ENCODE peak calls at places on chromosomes 3 and 15, in nine cellular contexts. One of them, this sample, is unnamed.

GRCh38 chr3:195260286-195260905 is 10.6 kb downstream of the XXYLT1 start:
- DNase-seq in adrenal gland: no peak
- DNase-seq in testis: peak
- DNase-seq in right atrium auricular region: peak
- DNase-seq in HepG2: no peak
- DNase-seq in colonic mucosa: peak
- DNase-seq in foreskin fibroblast: peak
- DNase-seq in NB4: peak
- DNase-seq in tibial artery: peak
- DNase-seq in this sample: no peak

GRCh38 chr3:28758115-28758514 is 409.5 kb upstream of the AZI2 start:
- DNase-seq in adrenal gland: no peak
- DNase-seq in testis: no peak
- DNase-seq in right atrium auricular region: no peak
- DNase-seq in HepG2: no peak
- DNase-seq in colonic mucosa: no peak
- DNase-seq in foreskin fibroblast: no peak
- DNase-seq in NB4: no peak
- DNase-seq in tibial artery: no peak
- DNase-seq in this sample: no peak

GRCh38 chr3:76352848-76353130 is 567.4 kb upstream of the ZNF717 start:
- DNase-seq in adrenal gland: no peak
- DNase-seq in testis: no peak
- DNase-seq in right atrium auricular region: no peak
- DNase-seq in HepG2: no peak
- DNase-seq in colonic mucosa: no peak
- DNase-seq in foreskin fibroblast: no peak
- DNase-seq in NB4: no peak
- DNase-seq in tibial artery: no peak
- DNase-seq in this sample: no peak

GRCh38 chr3:31777887-31778286 is 203.2 kb downstream of the OSBPL10 start:
- DNase-seq in adrenal gland: no peak
- DNase-seq in testis: no peak
- DNase-seq in right atrium auricular region: no peak
- DNase-seq in HepG2: no peak
- DNase-seq in colonic mucosa: no peak
- DNase-seq in foreskin fibroblast: no peak
- DNase-seq in NB4: no peak
- DNase-seq in tibial artery: no peak
- DNase-seq in this sample: no peak

GRCh38 chr15:74382004-74382816 is 14.8 kb upstream of the CYP11A1 start:
- DNase-seq in adrenal gland: peak
- DNase-seq in testis: peak
- DNase-seq in right atrium auricular region: peak
- DNase-seq in HepG2: peak
- DNase-seq in colonic mucosa: peak
- DNase-seq in foreskin fibroblast: peak
- DNase-seq in NB4: peak
- DNase-seq in tibial artery: peak
- DNase-seq in this sample: peak

GRCh38 chr15:38709196-38709595 is 144.6 kb upstream of the RASGRP1 start:
- DNase-seq in adrenal gland: no peak
- DNase-seq in testis: no peak
- DNase-seq in right atrium auricular region: no peak
- DNase-seq in HepG2: no peak
- DNase-seq in colonic mucosa: no peak
- DNase-seq in foreskin fibroblast: no peak
- DNase-seq in NB4: no peak
- DNase-seq in tibial artery: no peak
- DNase-seq in this sample: peak

GRCh38 chr3:40620151-40620550 is 95.4 kb downstream of the ZNF621 start:
- DNase-seq in adrenal gland: no peak
- DNase-seq in testis: no peak
- DNase-seq in right atrium auricular region: no peak
- DNase-seq in HepG2: no peak
- DNase-seq in colonic mucosa: no peak
- DNase-seq in foreskin fibroblast: no peak
- DNase-seq in NB4: no peak
- DNase-seq in tibial artery: no peak
- DNase-seq in this sample: no peak

GRCh38 chr3:195003006-195003892 is 267.7 kb downstream of the XXYLT1 start:
- DNase-seq in adrenal gland: peak
- DNase-seq in testis: peak
- DNase-seq in right atrium auricular region: peak
- DNase-seq in HepG2: no peak
- DNase-seq in colonic mucosa: peak
- DNase-seq in foreskin fibroblast: no peak
- DNase-seq in NB4: peak
- DNase-seq in tibial artery: peak
- DNase-seq in this sample: peak

GRCh38 chr3:123605789-123606234 is 21.0 kb upstream of the HACD2 start:
- DNase-seq in adrenal gland: no peak
- DNase-seq in testis: no peak
- DNase-seq in right atrium auricular region: no peak
- DNase-seq in HepG2: peak
- DNase-seq in colonic mucosa: no peak
- DNase-seq in foreskin fibroblast: no peak
- DNase-seq in NB4: peak
- DNase-seq in tibial artery: no peak
- DNase-seq in this sample: peak

GRCh38 chr15:40766194-40766830 is 2.4 kb downstream of the GCHFR start:
- DNase-seq in adrenal gland: no peak
- DNase-seq in testis: no peak
- DNase-seq in right atrium auricular region: no peak
- DNase-seq in HepG2: no peak
- DNase-seq in colonic mucosa: no peak
- DNase-seq in foreskin fibroblast: peak
- DNase-seq in NB4: no peak
- DNase-seq in tibial artery: no peak
- DNase-seq in this sample: no peak

GRCh38 chr15:40766906-40767837 is 2.6 kb upstream of the C15orf62 start:
- DNase-seq in adrenal gland: peak
- DNase-seq in testis: no peak
- DNase-seq in right atrium auricular region: no peak
- DNase-seq in HepG2: no peak
- DNase-seq in colonic mucosa: no peak
- DNase-seq in foreskin fibroblast: peak
- DNase-seq in NB4: peak
- DNase-seq in tibial artery: no peak
- DNase-seq in this sample: no peak

GRCh38 chr15:40764766-40765136 is 883 bp downstream of the GCHFR start:
- DNase-seq in adrenal gland: no peak
- DNase-seq in testis: no peak
- DNase-seq in right atrium auricular region: no peak
- DNase-seq in HepG2: no peak
- DNase-seq in colonic mucosa: no peak
- DNase-seq in foreskin fibroblast: no peak
- DNase-seq in NB4: peak
- DNase-seq in tibial artery: no peak
- DNase-seq in this sample: no peak

GRCh38 chr15:40762919-40763800 is 708 bp upstream of the GCHFR start:
- DNase-seq in adrenal gland: peak
- DNase-seq in testis: peak
- DNase-seq in right atrium auricular region: peak
- DNase-seq in HepG2: peak
- DNase-seq in colonic mucosa: peak
- DNase-seq in foreskin fibroblast: peak
- DNase-seq in NB4: no peak
- DNase-seq in tibial artery: peak
- DNase-seq in this sample: peak

DNA sequence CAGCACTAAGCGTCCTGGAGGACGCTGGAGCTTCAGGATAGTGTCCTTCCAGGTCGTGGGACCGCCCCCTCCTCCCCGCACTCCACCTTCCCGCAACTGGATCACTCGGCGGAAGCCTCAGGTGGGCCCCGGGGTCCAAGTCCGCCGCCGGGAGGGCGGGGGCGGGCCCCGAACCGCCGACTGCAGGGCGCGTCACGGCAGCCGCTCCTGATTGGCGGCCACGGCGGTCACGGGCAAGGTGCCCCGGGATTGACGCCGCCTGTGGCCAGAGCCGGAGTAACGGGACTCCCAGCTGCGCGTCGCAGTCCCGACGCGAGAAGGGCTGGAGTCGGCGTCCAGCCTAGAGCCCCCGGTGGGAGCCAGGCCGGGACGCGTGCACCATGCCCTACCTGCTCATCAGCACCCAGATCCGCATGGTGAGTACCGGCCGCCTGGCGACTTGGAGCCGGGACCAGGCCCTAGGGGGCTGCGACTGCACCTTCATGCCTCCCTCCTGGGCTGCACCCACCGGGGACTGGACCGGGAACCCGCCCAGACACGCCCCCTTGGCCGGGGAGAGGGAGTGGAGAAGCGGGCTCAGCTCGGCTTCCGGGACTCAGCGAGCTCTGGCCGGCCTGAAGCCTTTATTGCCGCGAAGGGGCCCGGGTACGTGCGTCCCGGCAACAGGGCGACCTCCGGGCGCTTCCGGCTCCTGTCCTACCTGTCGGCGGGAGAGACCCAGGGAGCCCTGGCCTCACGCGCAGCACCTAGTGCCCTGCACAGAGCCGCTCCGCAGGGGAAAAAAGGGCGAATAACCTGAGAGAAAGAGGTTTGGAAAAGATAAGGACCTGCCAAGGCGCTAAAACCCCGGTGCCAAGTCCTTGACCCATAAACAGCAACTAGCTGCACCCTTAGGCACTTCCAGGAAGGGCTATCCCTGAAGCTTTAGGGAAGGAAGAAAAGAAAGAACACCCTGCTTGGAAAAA is at the start of gene GCHFR:
- DNase-seq in adrenal gland: peak
- DNase-seq in testis: peak
- DNase-seq in right atrium auricular region: peak
- DNase-seq in HepG2: peak
- DNase-seq in colonic mucosa: peak
- DNase-seq in foreskin fibroblast: peak
- DNase-seq in NB4: peak
- DNase-seq in tibial artery: peak
- DNase-seq in this sample: peak
- TF ChIP-seq CTCF in adrenal gland: peak
- TF ChIP-seq CTCF in testis: peak
- TF ChIP-seq CTCF in right atrium auricular region: no peak
- TF ChIP-seq CTCF in HepG2: peak
- TF ChIP-seq CTCF in colonic mucosa: peak
- TF ChIP-seq CTCF in foreskin fibroblast: peak
- TF ChIP-seq CTCF in NB4: peak
- TF ChIP-seq CTCF in tibial artery: peak
- TF ChIP-seq CTCF in this sample: peak

DNA sequence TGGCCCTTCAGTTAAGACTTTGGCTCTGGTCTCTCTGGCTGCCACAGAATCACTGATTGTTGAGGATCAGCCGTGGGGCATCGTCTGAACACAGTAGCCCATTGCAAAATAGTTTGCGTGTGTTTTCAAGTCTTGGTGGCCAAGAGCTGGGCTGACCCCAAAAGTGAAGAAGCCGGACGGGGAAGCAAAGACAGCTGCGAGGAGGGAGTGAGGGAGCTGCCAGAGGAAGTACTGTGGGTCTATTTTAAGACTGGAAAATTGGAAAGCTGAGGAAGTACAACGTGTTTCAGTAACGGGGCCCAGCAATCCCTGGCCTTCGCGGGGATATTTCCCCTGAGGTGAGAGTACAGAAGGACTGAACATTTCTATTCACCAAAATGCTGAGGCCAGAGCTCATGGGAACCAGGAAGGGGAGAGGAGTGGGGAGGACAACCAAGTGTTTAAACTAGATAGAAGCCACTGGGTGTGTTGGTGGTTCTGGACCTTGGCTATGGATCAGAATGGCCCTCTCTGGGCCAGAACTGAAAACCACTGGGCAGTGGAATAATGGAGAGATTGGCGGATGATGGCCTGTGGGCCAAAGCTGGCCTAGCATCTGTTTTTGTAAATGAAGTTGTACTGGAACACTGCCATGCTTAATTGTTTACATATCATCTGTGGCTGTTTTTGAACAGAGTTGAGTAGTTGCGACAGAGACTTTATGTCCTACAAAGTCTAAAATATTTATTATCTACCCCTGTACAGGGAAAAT is 34.1 kb upstream of the LIMD1 start:
- DNase-seq in adrenal gland: no peak
- DNase-seq in testis: peak
- DNase-seq in right atrium auricular region: peak
- DNase-seq in HepG2: no peak
- DNase-seq in colonic mucosa: peak
- DNase-seq in foreskin fibroblast: peak
- DNase-seq in NB4: no peak
- DNase-seq in tibial artery: peak
- DNase-seq in this sample: peak
- H3K4me3 ChIP-seq in adrenal gland: no peak
- H3K4me3 ChIP-seq in testis: no peak
- H3K4me3 ChIP-seq in right atrium auricular region: no peak
- H3K4me3 ChIP-seq in HepG2: no peak
- H3K4me3 ChIP-seq in colonic mucosa: no peak
- H3K4me3 ChIP-seq in foreskin fibroblast: no peak
- H3K4me3 ChIP-seq in NB4: no peak
- H3K4me3 ChIP-seq in tibial artery: no peak
- H3K4me3 ChIP-seq in this sample: no peak

GRCh38 chr15:63945838-63946298 is 100.4 kb downstream of the DAPK2 start:
- DNase-seq in adrenal gland: peak
- DNase-seq in testis: no peak
- DNase-seq in right atrium auricular region: peak
- DNase-seq in HepG2: peak
- DNase-seq in colonic mucosa: peak
- DNase-seq in foreskin fibroblast: no peak
- DNase-seq in NB4: no peak
- DNase-seq in tibial artery: no peak
- DNase-seq in this sample: no peak
- TF ChIP-seq CTCF in adrenal gland: no peak
- TF ChIP-seq CTCF in testis: no peak
- TF ChIP-seq CTCF in right atrium auricular region: no peak
- TF ChIP-seq CTCF in HepG2: peak
- TF ChIP-seq CTCF in colonic mucosa: no peak
- TF ChIP-seq CTCF in foreskin fibroblast: no peak
- TF ChIP-seq CTCF in NB4: no peak
- TF ChIP-seq CTCF in tibial artery: no peak
- TF ChIP-seq CTCF in this sample: no peak

GRCh38 chr15:78604420-78604819 is 16.4 kb downstream of the CHRNA3 start:
- DNase-seq in adrenal gland: no peak
- DNase-seq in testis: no peak
- DNase-seq in right atrium auricular region: no peak
- DNase-seq in HepG2: no peak
- DNase-seq in colonic mucosa: no peak
- DNase-seq in foreskin fibroblast: no peak
- DNase-seq in NB4: no peak
- DNase-seq in tibial artery: no peak
- DNase-seq in this sample: no peak

GRCh38 chr15:78605201-78605600 is 15.6 kb downstream of the CHRNA3 start:
- DNase-seq in adrenal gland: no peak
- DNase-seq in testis: no peak
- DNase-seq in right atrium auricular region: no peak
- DNase-seq in HepG2: no peak
- DNase-seq in colonic mucosa: no peak
- DNase-seq in foreskin fibroblast: no peak
- DNase-seq in NB4: no peak
- DNase-seq in tibial artery: no peak
- DNase-seq in this sample: no peak

GRCh38 chr15:78605680-78606079 is 15.1 kb downstream of the CHRNA3 start:
- DNase-seq in adrenal gland: no peak
- DNase-seq in testis: no peak
- DNase-seq in right atrium auricular region: no peak
- DNase-seq in HepG2: no peak
- DNase-seq in colonic mucosa: no peak
- DNase-seq in foreskin fibroblast: no peak
- DNase-seq in NB4: no peak
- DNase-seq in tibial artery: no peak
- DNase-seq in this sample: no peak
- H3K4me3 ChIP-seq in adrenal gland: no peak
- H3K4me3 ChIP-seq in testis: no peak
- H3K4me3 ChIP-seq in right atrium auricular region: no peak
- H3K4me3 ChIP-seq in HepG2: no peak
- H3K4me3 ChIP-seq in colonic mucosa: no peak
- H3K4me3 ChIP-seq in foreskin fibroblast: no peak
- H3K4me3 ChIP-seq in NB4: no peak
- H3K4me3 ChIP-seq in tibial artery: no peak
- H3K4me3 ChIP-seq in this sample: no peak

GRCh38 chr3:12812812-12813211 is 16.3 kb downstream of the CAND2 start:
- DNase-seq in adrenal gland: no peak
- DNase-seq in testis: no peak
- DNase-seq in right atrium auricular region: no peak
- DNase-seq in HepG2: no peak
- DNase-seq in colonic mucosa: no peak
- DNase-seq in foreskin fibroblast: no peak
- DNase-seq in NB4: no peak
- DNase-seq in tibial artery: no peak
- DNase-seq in this sample: no peak
- TF ChIP-seq CTCF in adrenal gland: no peak
- TF ChIP-seq CTCF in testis: no peak
- TF ChIP-seq CTCF in right atrium auricular region: no peak
- TF ChIP-seq CTCF in HepG2: no peak
- TF ChIP-seq CTCF in colonic mucosa: no peak
- TF ChIP-seq CTCF in foreskin fibroblast: no peak
- TF ChIP-seq CTCF in NB4: no peak
- TF ChIP-seq CTCF in tibial artery: no peak
- TF ChIP-seq CTCF in this sample: no peak

This sample was measured in AG10803.